ENCODE peak calls at places on chromosome 11, in five cellular contexts. B is thoracic aorta, M is transverse colon, V is HCT116, T is SJCRH30. X is an unnamed sample.
A peak's percentile ranks its signal among the peaks of the same experiment; 100 is the strongest.

GRCh38 chr11:74744277-74744676 is 4.4 kb upstream of the RNF169 start:
- DNase-seq in B (no peak), M (no peak), V (no peak), T (no peak), X (no peak)

GRCh38 chr11:64502634-64503033 is 88.4 kb upstream of the SLC22A12 start:
- DNase-seq in B (no peak), M (no peak), V (no peak), T (no peak), X (no peak)

GRCh38 chr11:76493626-76494539 is 49.1 kb downstream of the EMSY start:
- DNase-seq in B (no peak), M (peak; percentile 79), V (no peak), T (no peak), X (no peak)

GRCh38 chr11:40129276-40129675 is 1330.2 kb downstream of the LRRC4C start:
- DNase-seq in B (no peak), M (no peak), V (no peak), T (peak; percentile 32), X (no peak)

GRCh38 chr11:57459112-57460016 is 964 bp upstream of the RTN4RL2 start:
- DNase-seq in B (no peak), M (no peak), V (no peak), T (no peak), X (no peak)

GRCh38 chr11:35344990-35345655 is 74.2 kb downstream of the SLC1A2 start:
- DNase-seq in B (no peak), M (peak; percentile 10), V (no peak), T (no peak), X (no peak)

GRCh38 chr11:69950120-69950519 is 128.0 kb upstream of the ANO1 start:
- DNase-seq in B (no peak), M (peak; percentile 18), V (peak; percentile 58), T (peak; percentile 41), X (no peak)

GRCh38 chr11:88338223-88338661 is 706 bp upstream of the CTSC start:
- DNase-seq in B (no peak), M (peak; percentile 60), V (no peak), T (peak; percentile 31), X (peak; percentile 32)

GRCh38 chr11:47351159-47352126 is 1.1 kb downstream of the MYBPC3 start:
- DNase-seq in B (no peak), M (no peak), V (no peak), T (no peak), X (no peak)

GRCh38 chr11:70142171-70142875 is 60.8 kb upstream of the FADD start:
- DNase-seq in B (no peak), M (no peak), V (peak; percentile 50), T (peak; percentile 59), X (no peak)

GRCh38 chr11:7589861-7590260 is 76.1 kb downstream of the PPFIBP2 start:
- DNase-seq in B (no peak), M (no peak), V (no peak), T (no peak), X (no peak)

GRCh38 chr11:92386577-92386976 is 162.0 kb downstream of the FAT3 start:
- DNase-seq in B (no peak), M (no peak), V (no peak), T (no peak), X (no peak)

GRCh38 chr11:77039491-77040400 is 5.5 kb downstream of the B3GNT6 start:
- DNase-seq in B (no peak), M (peak; percentile 74), V (no peak), T (no peak), X (no peak)

GRCh38 chr11:119369035-119369925 is 12.2 kb downstream of the USP2 start:
- DNase-seq in B (no peak), M (peak; percentile 66), V (no peak), T (no peak), X (no peak)

GRCh38 chr11:117221775-117222517 is 9.9 kb downstream of the PCSK7 start:
- DNase-seq in B (no peak), M (peak; percentile 67), V (no peak), T (peak; percentile 84), X (no peak)

GRCh38 chr11:75801362-75802021 is 13.5 kb upstream of the UVRAG start:
- DNase-seq in B (no peak), M (peak; percentile 31), V (no peak), T (no peak), X (no peak)

GRCh38 chr11:101003468-101003867 is 126.1 kb downstream of the PGR start:
- DNase-seq in B (no peak), M (no peak), V (peak; percentile 18), T (peak; percentile 42), X (no peak)

GRCh38 chr11:10807629-10808552 is 835 bp downstream of the EIF4G2 start:
- DNase-seq in B (peak; percentile 9), M (peak; percentile 61), V (no peak), T (peak; percentile 66), X (peak; percentile 73)

GRCh38 chr11:109033627-109034340 is 368.9 kb downstream of the DDX10 start:
- DNase-seq in B (no peak), M (no peak), V (no peak), T (no peak), X (no peak)

GRCh38 chr11:88337342-88338222 is at the start of gene CTSC:
- DNase-seq in B (peak; percentile 86), M (peak; percentile 96), V (peak; percentile 53), T (peak; percentile 77), X (peak; percentile 91)

GRCh38 chr11:128208329-128209220 is 378.8 kb downstream of the ETS1 start:
- DNase-seq in B (peak; percentile 16), M (no peak), V (peak; percentile 57), T (peak; percentile 34), X (no peak)

GRCh38 chr11:12157241-12157661 is 46.9 kb downstream of the MICAL2 start:
- DNase-seq in B (no peak), M (no peak), V (no peak), T (no peak), X (no peak)

GRCh38 chr11:128865490-128865889 is 1.6 kb downstream of the KCNJ1 start:
- DNase-seq in B (no peak), M (no peak), V (no peak), T (no peak), X (no peak)

GRCh38 chr11:134330611-134331564 is 900 bp upstream of the GLB1L2 start:
- DNase-seq in B (no peak), M (no peak), V (no peak), T (no peak), X (no peak)

GRCh38 chr11:31834237-31834636 is 23.1 kb upstream of the PAX6 start:
- DNase-seq in B (no peak), M (no peak), V (no peak), T (no peak), X (no peak)

GRCh38 chr11:79052539-79052938 is 388.3 kb downstream of the TENM4 start:
- DNase-seq in B (no peak), M (no peak), V (no peak), T (no peak), X (no peak)

GRCh38 chr11:57885298-57886035 is 123.9 kb downstream of the CTNND1 start:
- DNase-seq in B (no peak), M (no peak), V (no peak), T (peak; percentile 51), X (no peak)

GRCh38 chr11:16286095-16286494 is 70.3 kb downstream of the SOX6 start:
- DNase-seq in B (no peak), M (no peak), V (no peak), T (no peak), X (no peak)

GRCh38 chr11:115153135-115153534 is 351.1 kb downstream of the CADM1 start:
- DNase-seq in B (no peak), M (no peak), V (no peak), T (no peak), X (no peak)

GRCh38 chr11:77396305-77396704 is 77.6 kb downstream of the PAK1 start:
- DNase-seq in B (no peak), M (no peak), V (no peak), T (no peak), X (no peak)

GRCh38 chr11:68436162-68436888 is 24.2 kb upstream of the PPP6R3 start:
- DNase-seq in B (no peak), M (no peak), V (no peak), T (no peak), X (no peak)
- H3K4me3 ChIP-seq in B (no peak overlapping the region), M (no peak overlapping the region), V (no peak overlapping the region), T (no peak overlapping the region), X (no peak overlapping the region)

DNA sequence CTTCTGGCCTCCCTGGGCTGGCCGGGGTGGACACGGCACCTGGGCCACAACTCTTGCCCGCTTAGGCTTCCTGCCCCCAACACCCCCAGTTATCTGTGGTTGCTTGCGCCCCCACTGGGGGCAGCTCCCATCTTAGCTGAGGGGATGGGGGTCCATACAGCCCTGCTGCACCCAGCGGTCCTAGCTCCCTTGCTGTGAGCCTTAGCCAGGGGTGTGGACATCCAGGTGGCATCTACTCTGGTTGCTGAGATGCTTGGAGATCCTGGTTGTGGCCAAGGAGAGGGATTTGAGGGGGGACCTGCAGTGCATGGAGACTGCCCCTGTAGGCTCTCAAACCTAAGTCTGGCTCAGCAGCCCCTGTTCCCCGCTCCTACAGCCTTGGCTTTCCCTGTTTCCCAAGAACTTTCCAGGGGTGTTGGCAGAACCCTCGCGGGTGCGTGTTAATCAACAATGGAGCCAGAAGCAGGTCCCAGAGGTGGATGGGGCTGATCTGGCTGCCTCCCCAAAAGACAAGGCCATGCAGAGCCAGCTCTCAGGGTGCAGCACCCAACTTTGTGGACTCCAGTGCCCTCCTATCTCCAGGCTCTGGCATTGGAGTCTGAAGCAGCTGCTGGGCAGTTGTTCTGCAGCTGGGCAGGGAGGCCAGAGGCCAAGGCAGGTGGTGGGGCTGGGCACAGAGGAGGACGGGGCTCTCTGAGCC is 3.3 kb downstream of the KCNQ1 start:
- DNase-seq in B (no peak), M (no peak), V (no peak), T (no peak), X (no peak)
- H3K4me1 ChIP-seq in B (no peaks in the 10 kb centered on the region), M (peaks cover 3% of the 10 kb centered on the region), V (peaks cover 13% of the 10 kb centered on the region), T (no peaks in the 10 kb centered on the region), X (peaks cover 43% of the 10 kb centered on the region)

DNA sequence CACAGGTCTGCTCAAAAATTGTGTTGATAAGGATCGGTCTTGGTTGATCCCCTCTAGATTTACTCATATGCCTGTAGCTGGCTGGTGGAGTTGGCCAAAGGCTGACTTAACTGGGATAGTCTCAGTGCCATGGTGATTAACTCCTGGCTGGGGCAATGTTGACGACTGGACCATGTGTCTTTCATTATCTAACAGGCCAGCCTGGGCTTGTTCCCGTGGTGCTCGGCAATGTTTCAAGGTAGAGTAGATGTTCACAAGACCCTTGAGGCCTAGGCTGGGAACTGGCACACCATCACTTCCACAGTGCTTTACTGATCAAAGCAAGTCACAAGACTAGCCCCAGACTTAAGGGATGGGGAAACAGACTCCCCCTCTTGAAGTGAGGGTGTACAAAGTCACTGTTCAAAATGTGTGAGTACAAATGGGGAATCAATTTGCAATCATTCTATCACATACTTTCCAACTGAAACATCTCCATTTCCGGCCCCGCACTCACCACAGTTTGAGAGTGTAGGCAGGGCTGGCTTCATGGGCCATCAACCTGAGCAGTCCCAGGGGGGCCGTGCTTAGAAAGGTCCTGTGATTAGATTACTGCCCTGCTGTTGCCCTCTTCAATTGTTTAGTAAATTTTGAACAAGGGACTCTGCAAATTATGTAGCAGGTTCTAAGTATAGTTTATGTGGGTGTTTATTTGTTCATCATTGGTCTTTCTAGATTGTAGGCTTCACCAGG is 240.8 kb downstream of the NELL1 start:
- DNase-seq in B (no peak), M (no peak), V (no peak), T (no peak), X (no peak)
- H3K27me3 ChIP-seq in B (no peaks in the 10 kb centered on the region), M (no peaks in the 10 kb centered on the region), V (no peaks in the 10 kb centered on the region), T (no peaks in the 10 kb centered on the region), X (no peaks in the 10 kb centered on the region)

DNA sequence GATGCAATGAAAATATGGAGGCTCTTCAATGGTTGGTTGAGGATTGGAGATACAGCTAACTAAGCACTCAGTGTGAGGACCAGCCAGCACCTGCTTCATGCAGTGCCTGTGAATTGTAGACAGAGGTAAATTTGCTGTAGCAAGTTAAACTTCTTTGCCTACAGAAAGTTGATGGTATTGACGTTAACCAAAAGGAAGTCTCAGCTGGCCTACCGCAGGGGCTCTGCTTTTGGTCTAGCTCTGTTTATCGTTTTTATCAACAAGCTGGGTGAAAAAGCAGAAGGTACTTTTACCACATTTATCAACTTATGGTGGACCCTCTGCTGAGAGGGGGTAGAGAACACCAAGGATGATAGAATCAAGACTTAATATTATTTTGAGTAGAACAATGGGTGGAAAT is 51.6 kb downstream of the GRAMD1B start:
- DNase-seq in B (no peak), M (no peak), V (no peak), T (no peak), X (no peak)
- H3K4me3 ChIP-seq in B (no peak overlapping the region), M (no peak overlapping the region), V (no peak overlapping the region), T (no peak overlapping the region), X (no peak overlapping the region)